ENCODE peak calls at places on chromosomes 12 and 14, in five cellular contexts. T, C, H, D and V are unnamed samples.
A peak's percentile ranks its signal among the peaks of the same experiment; 100 is the strongest.

GRCh38 chr12:26966842-26967241 is 28.6 kb downstream of the FGFR1OP2 start:
- DNase-seq in D (no peak), T (no peak), C (no peak), H (no peak), V (no peak)

GRCh38 chr14:63939006-63939270 is 86.1 kb downstream of the SYNE2 start:
- DNase-seq in T (no peak), D (no peak), C (no peak), H (no peak), V (no peak)

GRCh38 chr12:108369736-108370396 is 30.8 kb upstream of the CMKLR1 start:
- DNase-seq in C (no peak), D (no peak), H (no peak), T (no peak), V (no peak)

GRCh38 chr14:69808919-69809808 is 12.1 kb upstream of the SLC10A1 start:
- DNase-seq in H (no peak), T (no peak), D (no peak), C (no peak), V (no peak)

GRCh38 chr14:58298880-58299664 is 717 bp downstream of the ARID4A start:
- DNase-seq in H (peak; percentile 37), C (peak; percentile 71), D (no peak), T (peak; percentile 30), V (peak; percentile 4)

GRCh38 chr14:73823339-73823885 is 28.2 kb upstream of the PTGR2 start:
- DNase-seq in C (no peak), D (no peak), T (no peak), H (no peak), V (no peak)

GRCh38 chr12:58378038-58378437 is 436.7 kb downstream of the ATP23 start:
- DNase-seq in D (no peak), C (no peak), T (no peak), H (no peak), V (no peak)

GRCh38 chr14:92360666-92361370 is 37.9 kb downstream of the SLC24A4 start:
- DNase-seq in T (no peak), C (no peak), H (no peak), D (no peak), V (no peak)

GRCh38 chr12:45273717-45274271 is 57.9 kb downstream of the ANO6 start:
- DNase-seq in H (peak; percentile 32), D (peak; percentile 90), T (no peak), C (no peak), V (peak; percentile 59)

GRCh38 chr14:78530078-78530477 is 359.9 kb downstream of the NRXN3 start:
- DNase-seq in H (no peak), D (no peak), T (no peak), C (no peak), V (peak; percentile 1)

GRCh38 chr12:123118397-123118945 is 32.4 kb downstream of the PITPNM2 start:
- DNase-seq in T (no peak), C (no peak), D (no peak), H (peak; percentile 65), V (no peak)

GRCh38 chr12:68233498-68233897 is 7.9 kb upstream of the IL26 start:
- DNase-seq in T (no peak), D (no peak), C (no peak), H (no peak), V (no peak)

GRCh38 chr14:72641086-72641485 is 252.8 kb downstream of the DPF3 start:
- DNase-seq in H (no peak), T (no peak), D (no peak), C (no peak), V (no peak)

GRCh38 chr12:48002773-48003218 is 1.5 kb downstream of the COL2A1 start:
- DNase-seq in D (no peak), C (no peak), T (peak; percentile 59), H (peak; percentile 55), V (no peak)

GRCh38 chr12:49806877-49807276 is 21.3 kb downstream of the NCKAP5L start:
- DNase-seq in C (no peak), H (no peak), D (no peak), T (no peak), V (no peak)

GRCh38 chr14:87994974-87995373 is 2.0 kb upstream of the GALC start:
- DNase-seq in C (no peak), H (no peak), T (no peak), D (no peak), V (no peak)

GRCh38 chr12:113114447-113115178 is 20.9 kb downstream of the RASAL1 start:
- DNase-seq in C (no peak), H (no peak), D (no peak), T (no peak), V (no peak)

GRCh38 chr12:111221296-111222026 is 147.4 kb downstream of the PHETA1 start:
- DNase-seq in C (no peak), H (no peak), D (no peak), T (no peak), V (no peak)

GRCh38 chr12:84811291-84811690 is 101.3 kb downstream of the SLC6A15 start:
- DNase-seq in D (no peak), T (no peak), H (no peak), C (no peak), V (no peak)

GRCh38 chr12:117192057-117192456 is 1.8 kb upstream of the FBXO21 start:
- DNase-seq in D (no peak), C (no peak), H (peak; percentile 31), T (no peak), V (no peak)

GRCh38 chr12:32671930-32672785 is 6.9 kb upstream of the DNM1L start:
- DNase-seq in H (peak; percentile 58), T (no peak), D (peak; percentile 46), C (no peak), V (peak; percentile 21)

GRCh38 chr14:30389134-30389900 is 169.6 kb upstream of the G2E3 start:
- DNase-seq in T (no peak), H (no peak), C (no peak), D (no peak), V (peak; percentile 5)

GRCh38 chr14:53306926-53307325 is 153.8 kb upstream of the DDHD1 start:
- DNase-seq in C (no peak), H (no peak), T (peak; percentile 26), D (no peak), V (peak; percentile 28)

GRCh38 chr14:69713127-69713800 is 53.7 kb upstream of the SRSF5 start:
- DNase-seq in H (no peak), T (no peak), D (no peak), C (no peak), V (no peak)

GRCh38 chr14:75847584-75847983 is 134.2 kb downstream of the TGFB3 start:
- DNase-seq in C (no peak), T (no peak), D (no peak), H (no peak), V (no peak)

GRCh38 chr14:105055736-105056302 is 9.4 kb downstream of the GPR132 start:
- DNase-seq in T (no peak), C (no peak), H (no peak), D (no peak), V (no peak)
- TF ChIP-seq POLR2A in T (no peak), C (no peak), H (no peak), D (no peak), V (no peak)

DNA sequence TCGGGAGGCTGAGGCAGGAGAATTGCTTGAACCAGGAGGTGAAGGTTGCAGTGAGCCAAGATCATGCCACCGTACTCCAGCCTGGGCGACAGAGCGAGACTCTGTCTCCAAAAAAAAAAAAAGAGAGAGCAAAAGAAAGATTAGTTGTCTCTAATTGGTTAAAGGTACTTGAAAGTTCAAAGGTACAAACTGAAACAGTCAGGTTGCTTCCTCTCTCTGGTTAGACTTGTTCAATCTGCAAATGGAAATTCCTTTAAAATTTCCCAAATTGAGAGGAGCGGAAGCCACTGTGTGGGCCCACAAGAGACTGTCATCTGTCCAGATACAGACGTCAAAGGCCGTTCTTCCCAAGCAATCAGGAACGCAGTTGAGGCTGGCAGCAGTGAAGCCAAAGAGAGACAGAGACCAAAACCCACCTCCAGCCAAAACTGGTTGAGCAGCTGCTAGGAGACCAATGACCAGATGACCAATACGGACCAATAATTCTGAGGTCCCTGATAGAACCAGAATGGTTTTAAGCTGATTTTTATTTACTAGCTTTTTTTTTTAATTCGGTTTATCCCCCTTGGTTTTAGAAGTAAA is 63.6 kb downstream of the GCH1 start:
- DNase-seq in C (no peak), D (no peak), H (no peak), T (no peak), V (no peak)
- TF ChIP-seq POLR2A in C (no peak), D (no peak), H (no peak), T (no peak), V (no peak)

GRCh38 chr12:53674977-53675700 is 744 bp downstream of the ATP5MC2 start:
- DNase-seq in T (no peak), H (no peak), C (no peak), D (no peak), V (no peak)

GRCh38 chr12:53677612-53678133 is 1.8 kb upstream of the ATP5MC2 start:
- DNase-seq in T (no peak), H (no peak), C (no peak), D (no peak), V (no peak)

GRCh38 chr12:53676715-53677611 is 1.1 kb upstream of the ATP5MC2 start:
- DNase-seq in D (no peak), H (peak; percentile 70), C (peak; percentile 70), T (peak; percentile 66), V (no peak)

GRCh38 chr12:53670966-53671365 is 4.9 kb downstream of the ATP5MC2 start:
- DNase-seq in T (no peak), H (no peak), C (no peak), D (no peak), V (no peak)

GRCh38 chr12:53675701-53676607 is at the start of gene ATP5MC2:
- DNase-seq in H (peak; percentile 97), D (peak; percentile 98), C (peak; percentile 98), T (peak; percentile 98), V (peak; percentile 96)
- TF ChIP-seq POLR2A in H (peak; percentile 67), D (peak; percentile 86), C (peak; percentile 68), T (peak; percentile 70), V (peak; percentile 65)

GRCh38 chr12:87365423-87365822 is 663.8 kb downstream of the C12orf50 start:
- DNase-seq in H (no peak), T (no peak), C (no peak), D (no peak), V (no peak)
- TF ChIP-seq POLR2A in H (no peak), T (no peak), C (no peak), D (no peak), V (no peak)